ENCODE peak calls at places on chromosomes 3 and 15, in eight cellular contexts. One of them, this sample, is unnamed.

GRCh38 chr3:177595789-177596188 is 398.5 kb upstream of the TBL1XR1 start:
- DNase-seq in NCI-H1105: no peak
- DNase-seq in ACHN: no peak
- DNase-seq in T-cell: no peak
- DNase-seq in AG04449: no peak
- DNase-seq in activated T-helper 1 cell treated with Interleukin-2 at 50 U/mL for 16 hours: no peak
- DNase-seq in activated CD4-positive, CD25-positive, alpha-beta regulatory T cell treated with anti-CD3 and anti-CD28 coated beads, Interleukin-2, amount 50 U/mL, for 72 hours: no peak
- DNase-seq in right lobe of liver: no peak
- DNase-seq in this sample: no peak

GRCh38 chr3:136651585-136651984 is 100.6 kb downstream of the STAG1 start:
- DNase-seq in NCI-H1105: no peak
- DNase-seq in ACHN: no peak
- DNase-seq in T-cell: no peak
- DNase-seq in AG04449: no peak
- DNase-seq in activated T-helper 1 cell treated with Interleukin-2 at 50 U/mL for 16 hours: no peak
- DNase-seq in activated CD4-positive, CD25-positive, alpha-beta regulatory T cell treated with anti-CD3 and anti-CD28 coated beads, Interleukin-2, amount 50 U/mL, for 72 hours: no peak
- DNase-seq in right lobe of liver: no peak
- DNase-seq in this sample: no peak

GRCh38 chr3:67819447-67819846 is 165.0 kb upstream of the SUCLG2 start:
- DNase-seq in NCI-H1105: peak
- DNase-seq in ACHN: peak
- DNase-seq in T-cell: no peak
- DNase-seq in AG04449: no peak
- DNase-seq in activated T-helper 1 cell treated with Interleukin-2 at 50 U/mL for 16 hours: no peak
- DNase-seq in activated CD4-positive, CD25-positive, alpha-beta regulatory T cell treated with anti-CD3 and anti-CD28 coated beads, Interleukin-2, amount 50 U/mL, for 72 hours: no peak
- DNase-seq in right lobe of liver: no peak
- DNase-seq in this sample: no peak

GRCh38 chr15:100723323-100723801 is 121.0 kb downstream of the ASB7 start:
- DNase-seq in NCI-H1105: no peak
- DNase-seq in ACHN: peak
- DNase-seq in T-cell: no peak
- DNase-seq in AG04449: no peak
- DNase-seq in activated T-helper 1 cell treated with Interleukin-2 at 50 U/mL for 16 hours: no peak
- DNase-seq in activated CD4-positive, CD25-positive, alpha-beta regulatory T cell treated with anti-CD3 and anti-CD28 coated beads, Interleukin-2, amount 50 U/mL, for 72 hours: no peak
- DNase-seq in right lobe of liver: no peak
- DNase-seq in this sample: no peak

GRCh38 chr3:72810659-72811434 is 37.4 kb downstream of the SHQ1 start:
- DNase-seq in NCI-H1105: no peak
- DNase-seq in ACHN: no peak
- DNase-seq in T-cell: no peak
- DNase-seq in AG04449: no peak
- DNase-seq in activated T-helper 1 cell treated with Interleukin-2 at 50 U/mL for 16 hours: no peak
- DNase-seq in activated CD4-positive, CD25-positive, alpha-beta regulatory T cell treated with anti-CD3 and anti-CD28 coated beads, Interleukin-2, amount 50 U/mL, for 72 hours: no peak
- DNase-seq in right lobe of liver: no peak
- DNase-seq in this sample: no peak

GRCh38 chr3:60575726-60576272 is 675.5 kb downstream of the FHIT start:
- DNase-seq in NCI-H1105: no peak
- DNase-seq in ACHN: no peak
- DNase-seq in T-cell: no peak
- DNase-seq in AG04449: no peak
- DNase-seq in activated T-helper 1 cell treated with Interleukin-2 at 50 U/mL for 16 hours: no peak
- DNase-seq in activated CD4-positive, CD25-positive, alpha-beta regulatory T cell treated with anti-CD3 and anti-CD28 coated beads, Interleukin-2, amount 50 U/mL, for 72 hours: no peak
- DNase-seq in right lobe of liver: no peak
- DNase-seq in this sample: no peak

GRCh38 chr3:40649346-40649745 is 124.6 kb downstream of the ZNF621 start:
- DNase-seq in NCI-H1105: no peak
- DNase-seq in ACHN: no peak
- DNase-seq in T-cell: no peak
- DNase-seq in AG04449: no peak
- DNase-seq in activated T-helper 1 cell treated with Interleukin-2 at 50 U/mL for 16 hours: no peak
- DNase-seq in activated CD4-positive, CD25-positive, alpha-beta regulatory T cell treated with anti-CD3 and anti-CD28 coated beads, Interleukin-2, amount 50 U/mL, for 72 hours: no peak
- DNase-seq in right lobe of liver: no peak
- DNase-seq in this sample: no peak

GRCh38 chr15:41773332-41773728 is 954 bp upstream of the MAPKBP1 start:
- DNase-seq in NCI-H1105: no peak
- DNase-seq in ACHN: peak
- DNase-seq in T-cell: no peak
- DNase-seq in AG04449: no peak
- DNase-seq in activated T-helper 1 cell treated with Interleukin-2 at 50 U/mL for 16 hours: no peak
- DNase-seq in activated CD4-positive, CD25-positive, alpha-beta regulatory T cell treated with anti-CD3 and anti-CD28 coated beads, Interleukin-2, amount 50 U/mL, for 72 hours: no peak
- DNase-seq in right lobe of liver: no peak
- DNase-seq in this sample: no peak

GRCh38 chr15:82986442-82986780 is 401 bp downstream of the RAMAC start:
- DNase-seq in NCI-H1105: no peak
- DNase-seq in ACHN: no peak
- DNase-seq in T-cell: no peak
- DNase-seq in AG04449: no peak
- DNase-seq in activated T-helper 1 cell treated with Interleukin-2 at 50 U/mL for 16 hours: no peak
- DNase-seq in activated CD4-positive, CD25-positive, alpha-beta regulatory T cell treated with anti-CD3 and anti-CD28 coated beads, Interleukin-2, amount 50 U/mL, for 72 hours: no peak
- DNase-seq in right lobe of liver: no peak
- DNase-seq in this sample: no peak

GRCh38 chr3:183266454-183266853 is 13.4 kb downstream of the B3GNT5 start:
- DNase-seq in NCI-H1105: no peak
- DNase-seq in ACHN: no peak
- DNase-seq in T-cell: no peak
- DNase-seq in AG04449: no peak
- DNase-seq in activated T-helper 1 cell treated with Interleukin-2 at 50 U/mL for 16 hours: no peak
- DNase-seq in activated CD4-positive, CD25-positive, alpha-beta regulatory T cell treated with anti-CD3 and anti-CD28 coated beads, Interleukin-2, amount 50 U/mL, for 72 hours: no peak
- DNase-seq in right lobe of liver: no peak
- DNase-seq in this sample: no peak

GRCh38 chr3:122178711-122179110 is 4.8 kb upstream of the CASR start:
- DNase-seq in NCI-H1105: no peak
- DNase-seq in ACHN: no peak
- DNase-seq in T-cell: no peak
- DNase-seq in AG04449: no peak
- DNase-seq in activated T-helper 1 cell treated with Interleukin-2 at 50 U/mL for 16 hours: no peak
- DNase-seq in activated CD4-positive, CD25-positive, alpha-beta regulatory T cell treated with anti-CD3 and anti-CD28 coated beads, Interleukin-2, amount 50 U/mL, for 72 hours: no peak
- DNase-seq in right lobe of liver: no peak
- DNase-seq in this sample: no peak

GRCh38 chr3:197350446-197350845 is 52.0 kb upstream of the DLG1 start:
- DNase-seq in NCI-H1105: no peak
- DNase-seq in ACHN: no peak
- DNase-seq in T-cell: no peak
- DNase-seq in AG04449: no peak
- DNase-seq in activated T-helper 1 cell treated with Interleukin-2 at 50 U/mL for 16 hours: no peak
- DNase-seq in activated CD4-positive, CD25-positive, alpha-beta regulatory T cell treated with anti-CD3 and anti-CD28 coated beads, Interleukin-2, amount 50 U/mL, for 72 hours: no peak
- DNase-seq in right lobe of liver: no peak
- DNase-seq in this sample: no peak

GRCh38 chr15:101488300-101489164 is 975 bp downstream of the PCSK6 start:
- DNase-seq in NCI-H1105: no peak
- DNase-seq in ACHN: no peak
- DNase-seq in T-cell: no peak
- DNase-seq in AG04449: no peak
- DNase-seq in activated T-helper 1 cell treated with Interleukin-2 at 50 U/mL for 16 hours: no peak
- DNase-seq in activated CD4-positive, CD25-positive, alpha-beta regulatory T cell treated with anti-CD3 and anti-CD28 coated beads, Interleukin-2, amount 50 U/mL, for 72 hours: no peak
- DNase-seq in right lobe of liver: no peak
- DNase-seq in this sample: peak

GRCh38 chr3:128280466-128281455 is 127.5 kb downstream of the EEFSEC start:
- DNase-seq in NCI-H1105: no peak
- DNase-seq in ACHN: no peak
- DNase-seq in T-cell: no peak
- DNase-seq in AG04449: no peak
- DNase-seq in activated T-helper 1 cell treated with Interleukin-2 at 50 U/mL for 16 hours: no peak
- DNase-seq in activated CD4-positive, CD25-positive, alpha-beta regulatory T cell treated with anti-CD3 and anti-CD28 coated beads, Interleukin-2, amount 50 U/mL, for 72 hours: no peak
- DNase-seq in right lobe of liver: no peak
- DNase-seq in this sample: no peak

GRCh38 chr3:133330043-133330442 is 69.8 kb upstream of the BFSP2 start:
- DNase-seq in NCI-H1105: peak
- DNase-seq in ACHN: no peak
- DNase-seq in T-cell: no peak
- DNase-seq in AG04449: no peak
- DNase-seq in activated T-helper 1 cell treated with Interleukin-2 at 50 U/mL for 16 hours: no peak
- DNase-seq in activated CD4-positive, CD25-positive, alpha-beta regulatory T cell treated with anti-CD3 and anti-CD28 coated beads, Interleukin-2, amount 50 U/mL, for 72 hours: no peak
- DNase-seq in right lobe of liver: no peak
- DNase-seq in this sample: no peak

GRCh38 chr3:105611304-105612192 is 244.8 kb downstream of the ALCAM start:
- DNase-seq in NCI-H1105: no peak
- DNase-seq in ACHN: no peak
- DNase-seq in T-cell: no peak
- DNase-seq in AG04449: no peak
- DNase-seq in activated T-helper 1 cell treated with Interleukin-2 at 50 U/mL for 16 hours: no peak
- DNase-seq in activated CD4-positive, CD25-positive, alpha-beta regulatory T cell treated with anti-CD3 and anti-CD28 coated beads, Interleukin-2, amount 50 U/mL, for 72 hours: no peak
- DNase-seq in right lobe of liver: no peak
- DNase-seq in this sample: no peak

GRCh38 chr15:72492733-72493132 is 18.6 kb downstream of the ARIH1 start:
- DNase-seq in NCI-H1105: no peak
- DNase-seq in ACHN: no peak
- DNase-seq in T-cell: no peak
- DNase-seq in AG04449: no peak
- DNase-seq in activated T-helper 1 cell treated with Interleukin-2 at 50 U/mL for 16 hours: no peak
- DNase-seq in activated CD4-positive, CD25-positive, alpha-beta regulatory T cell treated with anti-CD3 and anti-CD28 coated beads, Interleukin-2, amount 50 U/mL, for 72 hours: no peak
- DNase-seq in right lobe of liver: no peak
- DNase-seq in this sample: no peak

GRCh38 chr3:129966876-129967275 is 7.6 kb upstream of the TRH start:
- DNase-seq in NCI-H1105: no peak
- DNase-seq in ACHN: no peak
- DNase-seq in T-cell: no peak
- DNase-seq in AG04449: no peak
- DNase-seq in activated T-helper 1 cell treated with Interleukin-2 at 50 U/mL for 16 hours: no peak
- DNase-seq in activated CD4-positive, CD25-positive, alpha-beta regulatory T cell treated with anti-CD3 and anti-CD28 coated beads, Interleukin-2, amount 50 U/mL, for 72 hours: no peak
- DNase-seq in right lobe of liver: no peak
- DNase-seq in this sample: no peak

GRCh38 chr15:80371924-80372323 is 32.3 kb upstream of the ARNT2 start:
- DNase-seq in NCI-H1105: no peak
- DNase-seq in ACHN: no peak
- DNase-seq in T-cell: no peak
- DNase-seq in AG04449: no peak
- DNase-seq in activated T-helper 1 cell treated with Interleukin-2 at 50 U/mL for 16 hours: no peak
- DNase-seq in activated CD4-positive, CD25-positive, alpha-beta regulatory T cell treated with anti-CD3 and anti-CD28 coated beads, Interleukin-2, amount 50 U/mL, for 72 hours: no peak
- DNase-seq in right lobe of liver: no peak
- DNase-seq in this sample: no peak

GRCh38 chr3:116741462-116741861 is 31.9 kb downstream of the TUSC7 start:
- DNase-seq in NCI-H1105: no peak
- DNase-seq in ACHN: no peak
- DNase-seq in T-cell: no peak
- DNase-seq in AG04449: no peak
- DNase-seq in activated T-helper 1 cell treated with Interleukin-2 at 50 U/mL for 16 hours: no peak
- DNase-seq in activated CD4-positive, CD25-positive, alpha-beta regulatory T cell treated with anti-CD3 and anti-CD28 coated beads, Interleukin-2, amount 50 U/mL, for 72 hours: no peak
- DNase-seq in right lobe of liver: no peak
- DNase-seq in this sample: no peak

GRCh38 chr15:71607383-71607782 is 203.0 kb upstream of the NR2E3 start:
- DNase-seq in NCI-H1105: no peak
- DNase-seq in ACHN: no peak
- DNase-seq in T-cell: no peak
- DNase-seq in AG04449: no peak
- DNase-seq in activated T-helper 1 cell treated with Interleukin-2 at 50 U/mL for 16 hours: no peak
- DNase-seq in activated CD4-positive, CD25-positive, alpha-beta regulatory T cell treated with anti-CD3 and anti-CD28 coated beads, Interleukin-2, amount 50 U/mL, for 72 hours: no peak
- DNase-seq in right lobe of liver: no peak
- DNase-seq in this sample: no peak

GRCh38 chr3:112582242-112582874 is 20.5 kb downstream of the SLC35A5 start:
- DNase-seq in NCI-H1105: peak
- DNase-seq in ACHN: peak
- DNase-seq in T-cell: peak
- DNase-seq in AG04449: peak
- DNase-seq in activated T-helper 1 cell treated with Interleukin-2 at 50 U/mL for 16 hours: no peak
- DNase-seq in activated CD4-positive, CD25-positive, alpha-beta regulatory T cell treated with anti-CD3 and anti-CD28 coated beads, Interleukin-2, amount 50 U/mL, for 72 hours: no peak
- DNase-seq in right lobe of liver: no peak
- DNase-seq in this sample: no peak

GRCh38 chr15:88375234-88375926 is 91.8 kb downstream of the MRPL46 start:
- DNase-seq in NCI-H1105: no peak
- DNase-seq in ACHN: no peak
- DNase-seq in T-cell: no peak
- DNase-seq in AG04449: peak
- DNase-seq in activated T-helper 1 cell treated with Interleukin-2 at 50 U/mL for 16 hours: no peak
- DNase-seq in activated CD4-positive, CD25-positive, alpha-beta regulatory T cell treated with anti-CD3 and anti-CD28 coated beads, Interleukin-2, amount 50 U/mL, for 72 hours: no peak
- DNase-seq in right lobe of liver: no peak
- DNase-seq in this sample: no peak

GRCh38 chr3:79767953-79768282 is at the start of gene ROBO1:
- DNase-seq in NCI-H1105: no peak
- DNase-seq in ACHN: peak
- DNase-seq in T-cell: no peak
- DNase-seq in AG04449: no peak
- DNase-seq in activated T-helper 1 cell treated with Interleukin-2 at 50 U/mL for 16 hours: no peak
- DNase-seq in activated CD4-positive, CD25-positive, alpha-beta regulatory T cell treated with anti-CD3 and anti-CD28 coated beads, Interleukin-2, amount 50 U/mL, for 72 hours: no peak
- DNase-seq in right lobe of liver: no peak
- DNase-seq in this sample: no peak

GRCh38 chr3:149245738-149246451 is 24.3 kb upstream of the CP start:
- DNase-seq in NCI-H1105: no peak
- DNase-seq in ACHN: peak
- DNase-seq in T-cell: no peak
- DNase-seq in AG04449: no peak
- DNase-seq in activated T-helper 1 cell treated with Interleukin-2 at 50 U/mL for 16 hours: no peak
- DNase-seq in activated CD4-positive, CD25-positive, alpha-beta regulatory T cell treated with anti-CD3 and anti-CD28 coated beads, Interleukin-2, amount 50 U/mL, for 72 hours: no peak
- DNase-seq in right lobe of liver: no peak
- DNase-seq in this sample: no peak

GRCh38 chr3:47989981-47990440 is 26.2 kb downstream of the MAP4 start:
- DNase-seq in NCI-H1105: peak
- DNase-seq in ACHN: peak
- DNase-seq in T-cell: peak
- DNase-seq in AG04449: peak
- DNase-seq in activated T-helper 1 cell treated with Interleukin-2 at 50 U/mL for 16 hours: peak
- DNase-seq in activated CD4-positive, CD25-positive, alpha-beta regulatory T cell treated with anti-CD3 and anti-CD28 coated beads, Interleukin-2, amount 50 U/mL, for 72 hours: peak
- DNase-seq in right lobe of liver: no peak
- DNase-seq in this sample: peak

GRCh38 chr15:71115567-71116351 is 488 bp downstream of the THSD4 start:
- DNase-seq in NCI-H1105: no peak
- DNase-seq in ACHN: peak
- DNase-seq in T-cell: no peak
- DNase-seq in AG04449: no peak
- DNase-seq in activated T-helper 1 cell treated with Interleukin-2 at 50 U/mL for 16 hours: no peak
- DNase-seq in activated CD4-positive, CD25-positive, alpha-beta regulatory T cell treated with anti-CD3 and anti-CD28 coated beads, Interleukin-2, amount 50 U/mL, for 72 hours: peak
- DNase-seq in right lobe of liver: peak
- DNase-seq in this sample: no peak

GRCh38 chr15:39670687-39671086 is 89.8 kb downstream of the THBS1 start:
- DNase-seq in NCI-H1105: no peak
- DNase-seq in ACHN: no peak
- DNase-seq in T-cell: no peak
- DNase-seq in AG04449: no peak
- DNase-seq in activated T-helper 1 cell treated with Interleukin-2 at 50 U/mL for 16 hours: no peak
- DNase-seq in activated CD4-positive, CD25-positive, alpha-beta regulatory T cell treated with anti-CD3 and anti-CD28 coated beads, Interleukin-2, amount 50 U/mL, for 72 hours: no peak
- DNase-seq in right lobe of liver: no peak
- DNase-seq in this sample: no peak

GRCh38 chr3:59518268-59518667 is 468.4 kb upstream of the CFAP20DC start:
- DNase-seq in NCI-H1105: no peak
- DNase-seq in ACHN: no peak
- DNase-seq in T-cell: no peak
- DNase-seq in AG04449: no peak
- DNase-seq in activated T-helper 1 cell treated with Interleukin-2 at 50 U/mL for 16 hours: no peak
- DNase-seq in activated CD4-positive, CD25-positive, alpha-beta regulatory T cell treated with anti-CD3 and anti-CD28 coated beads, Interleukin-2, amount 50 U/mL, for 72 hours: no peak
- DNase-seq in right lobe of liver: no peak
- DNase-seq in this sample: no peak

GRCh38 chr3:175020101-175020500 is 161.0 kb downstream of the NAALADL2 start:
- DNase-seq in NCI-H1105: no peak
- DNase-seq in ACHN: no peak
- DNase-seq in T-cell: no peak
- DNase-seq in AG04449: no peak
- DNase-seq in activated T-helper 1 cell treated with Interleukin-2 at 50 U/mL for 16 hours: no peak
- DNase-seq in activated CD4-positive, CD25-positive, alpha-beta regulatory T cell treated with anti-CD3 and anti-CD28 coated beads, Interleukin-2, amount 50 U/mL, for 72 hours: no peak
- DNase-seq in right lobe of liver: no peak
- DNase-seq in this sample: no peak

GRCh38 chr15:23529891-23530290 is 35.6 kb upstream of the MKRN3 start:
- DNase-seq in NCI-H1105: no peak
- DNase-seq in ACHN: no peak
- DNase-seq in T-cell: no peak
- DNase-seq in AG04449: no peak
- DNase-seq in activated T-helper 1 cell treated with Interleukin-2 at 50 U/mL for 16 hours: no peak
- DNase-seq in activated CD4-positive, CD25-positive, alpha-beta regulatory T cell treated with anti-CD3 and anti-CD28 coated beads, Interleukin-2, amount 50 U/mL, for 72 hours: no peak
- DNase-seq in right lobe of liver: no peak
- DNase-seq in this sample: no peak

GRCh38 chr3:21644268-21644667 is 106.7 kb downstream of the ZNF385D start:
- DNase-seq in NCI-H1105: no peak
- DNase-seq in ACHN: no peak
- DNase-seq in T-cell: no peak
- DNase-seq in AG04449: no peak
- DNase-seq in activated T-helper 1 cell treated with Interleukin-2 at 50 U/mL for 16 hours: no peak
- DNase-seq in activated CD4-positive, CD25-positive, alpha-beta regulatory T cell treated with anti-CD3 and anti-CD28 coated beads, Interleukin-2, amount 50 U/mL, for 72 hours: no peak
- DNase-seq in right lobe of liver: no peak
- DNase-seq in this sample: no peak

GRCh38 chr3:41075958-41076357 is 123.3 kb upstream of the CTNNB1 start:
- DNase-seq in NCI-H1105: no peak
- DNase-seq in ACHN: no peak
- DNase-seq in T-cell: no peak
- DNase-seq in AG04449: no peak
- DNase-seq in activated T-helper 1 cell treated with Interleukin-2 at 50 U/mL for 16 hours: no peak
- DNase-seq in activated CD4-positive, CD25-positive, alpha-beta regulatory T cell treated with anti-CD3 and anti-CD28 coated beads, Interleukin-2, amount 50 U/mL, for 72 hours: no peak
- DNase-seq in right lobe of liver: no peak
- DNase-seq in this sample: peak